ENCODE peak calls at places on chromosomes 7 and 10, in six cellular contexts. I is esophagus muscularis mucosa; T is activated CD8-positive, alpha-beta T cell treated with anti-CD3 and anti-CD28 coated beads for 36 hours; U is PC-9; V is frontal cortex; G is fibroblast of pulmonary artery. Q is an unnamed sample.

GRCh38 chr10:74880041-74880440 is 53.6 kb downstream of the KAT6B start:
- DNase-seq in I (no peak), T (no peak), U (no peak), V (no peak), G (peak), Q (no peak)

GRCh38 chr10:122462533-122463465 is 1.4 kb downstream of the HTRA1 start:
- DNase-seq in I (no peak), T (no peak), U (no peak), V (no peak), G (peak), Q (peak)

GRCh38 chr10:21733710-21734109 is 199.7 kb downstream of the MLLT10 start:
- DNase-seq in I (no peak), T (no peak), U (no peak), V (no peak), G (peak), Q (peak)

GRCh38 chr10:120980316-120980975 is 129.3 kb downstream of the WDR11 start:
- DNase-seq in I (no peak), T (no peak), U (no peak), V (no peak), G (no peak), Q (no peak)

GRCh38 chr7:2698581-2699288 is 10.7 kb downstream of the AMZ1 start:
- DNase-seq in I (no peak), T (peak), U (no peak), V (no peak), G (no peak), Q (peak)

GRCh38 chr7:39069046-39069445 is 91.3 kb downstream of the POU6F2 start:
- DNase-seq in I (no peak), T (no peak), U (peak), V (no peak), G (no peak), Q (no peak)

GRCh38 chr7:128189231-128189930 is 51.7 kb upstream of the LEP start:
- DNase-seq in I (no peak), T (no peak), U (no peak), V (no peak), G (no peak), Q (no peak)

GRCh38 chr10:91378061-91378460 is 32.1 kb upstream of the HECTD2 start:
- DNase-seq in I (no peak), T (peak), U (no peak), V (no peak), G (peak), Q (peak)

GRCh38 chr7:3461923-3462322 is 160.9 kb downstream of the SDK1 start:
- DNase-seq in I (no peak), T (peak), U (no peak), V (no peak), G (no peak), Q (no peak)

GRCh38 chr7:79434098-79434497 is 19.4 kb downstream of the MAGI2 start:
- DNase-seq in I (no peak), T (no peak), U (no peak), V (no peak), G (peak), Q (no peak)

GRCh38 chr7:74615933-74616780 is 41.4 kb upstream of the GTF2I start:
- DNase-seq in I (no peak), T (peak), U (no peak), V (no peak), G (no peak), Q (no peak)

GRCh38 chr10:23870612-23871011 is 338.3 kb upstream of the KIAA1217 start:
- DNase-seq in I (no peak), T (no peak), U (no peak), V (no peak), G (no peak), Q (no peak)

GRCh38 chr7:121938429-121938996 is 65.6 kb downstream of the PTPRZ1 start:
- DNase-seq in I (no peak), T (no peak), U (no peak), V (no peak), G (no peak), Q (no peak)

Q was measured in RPMI7951.